ENCODE peak calls at places on chromosomes 3 and 15, in six cellular contexts. One of them, this sample, is unnamed.

GRCh38 chr3:10004506-10004905 is 17.9 kb upstream of the EMC3 start:
- DNase-seq in HepG2: no peak
- DNase-seq in endothelial cell of umbilical vein: no peak
- DNase-seq in A549: no peak
- DNase-seq in GM12878: no peak
- DNase-seq in K562: no peak
- DNase-seq in this sample: no peak

GRCh38 chr3:72482589-72483249 is 365.5 kb downstream of the SHQ1 start:
- DNase-seq in HepG2: no peak
- DNase-seq in endothelial cell of umbilical vein: peak
- DNase-seq in A549: peak
- DNase-seq in GM12878: peak
- DNase-seq in K562: no peak
- DNase-seq in this sample: peak

GRCh38 chr15:77024273-77025065 is 29.5 kb downstream of the PSTPIP1 start:
- DNase-seq in HepG2: peak
- DNase-seq in endothelial cell of umbilical vein: peak
- DNase-seq in A549: peak
- DNase-seq in GM12878: no peak
- DNase-seq in K562: peak
- DNase-seq in this sample: peak

GRCh38 chr15:49062900-49063299 is 16.7 kb upstream of the SECISBP2L start:
- DNase-seq in HepG2: no peak
- DNase-seq in endothelial cell of umbilical vein: no peak
- DNase-seq in A549: no peak
- DNase-seq in GM12878: no peak
- DNase-seq in K562: no peak
- DNase-seq in this sample: no peak

GRCh38 chr3:188947983-188948657 is 223.7 kb upstream of the TPRG1 start:
- DNase-seq in HepG2: no peak
- DNase-seq in endothelial cell of umbilical vein: peak
- DNase-seq in A549: peak
- DNase-seq in GM12878: no peak
- DNase-seq in K562: no peak
- DNase-seq in this sample: no peak

GRCh38 chr15:92117301-92117731 is 263.8 kb downstream of the SLCO3A1 start:
- DNase-seq in HepG2: no peak
- DNase-seq in endothelial cell of umbilical vein: no peak
- DNase-seq in A549: no peak
- DNase-seq in GM12878: no peak
- DNase-seq in K562: no peak
- DNase-seq in this sample: no peak

GRCh38 chr15:101029971-101030661 is 111.0 kb downstream of the LRRK1 start:
- DNase-seq in HepG2: no peak
- DNase-seq in endothelial cell of umbilical vein: no peak
- DNase-seq in A549: no peak
- DNase-seq in GM12878: no peak
- DNase-seq in K562: no peak
- DNase-seq in this sample: no peak

GRCh38 chr3:57068437-57069089 is 8.1 kb downstream of the SPATA12 start:
- DNase-seq in HepG2: no peak
- DNase-seq in endothelial cell of umbilical vein: peak
- DNase-seq in A549: peak
- DNase-seq in GM12878: peak
- DNase-seq in K562: peak
- DNase-seq in this sample: peak

GRCh38 chr3:186509423-186509822 is 34.8 kb downstream of the CRYGS start:
- DNase-seq in HepG2: no peak
- DNase-seq in endothelial cell of umbilical vein: no peak
- DNase-seq in A549: no peak
- DNase-seq in GM12878: no peak
- DNase-seq in K562: no peak
- DNase-seq in this sample: peak

DNA sequence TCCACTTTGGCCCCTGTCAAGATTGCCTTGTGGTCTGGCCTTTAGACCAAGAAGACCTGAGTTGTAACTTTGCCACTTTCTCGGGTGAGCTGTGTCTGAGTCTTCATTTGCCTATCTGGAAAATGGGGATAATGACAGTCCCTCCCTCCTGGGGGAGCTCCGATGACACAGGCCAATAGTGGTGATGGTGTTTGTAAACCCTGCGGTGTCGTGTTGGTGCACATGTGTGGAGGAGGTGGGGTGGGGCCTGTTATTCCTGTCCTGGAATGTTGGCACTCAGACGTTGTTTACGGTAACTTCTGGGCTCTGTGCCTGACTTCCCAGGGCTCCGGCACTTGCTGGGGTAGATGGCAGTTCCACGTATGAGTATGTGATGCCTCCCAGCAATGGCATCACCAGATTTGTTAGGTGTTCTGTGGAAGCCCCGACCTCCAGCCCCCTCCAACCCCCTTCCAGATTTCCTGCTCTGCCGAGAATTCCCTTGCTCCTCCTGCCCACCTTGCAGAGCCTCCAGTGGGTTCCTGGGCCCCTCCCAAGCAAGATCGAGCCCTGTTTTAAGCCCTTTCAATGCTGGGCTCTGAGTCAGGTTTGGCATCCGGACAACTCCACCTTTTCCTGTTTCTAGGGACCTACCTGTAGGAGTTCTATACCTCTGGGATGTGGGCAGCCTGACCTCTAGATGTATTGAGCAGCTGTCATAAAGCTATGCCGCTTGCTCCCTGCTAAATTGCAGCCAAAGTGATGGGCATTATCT is 31.4 kb downstream of the HRH1 start:
- DNase-seq in HepG2: no peak
- DNase-seq in endothelial cell of umbilical vein: peak
- DNase-seq in A549: peak
- DNase-seq in GM12878: no peak
- DNase-seq in K562: no peak
- DNase-seq in this sample: no peak
- TF ChIP-seq CTCF in HepG2: no peak
- TF ChIP-seq CTCF in endothelial cell of umbilical vein: no peak
- TF ChIP-seq CTCF in A549: peak
- TF ChIP-seq CTCF in GM12878: no peak
- TF ChIP-seq CTCF in K562: no peak
- TF ChIP-seq CTCF in this sample: no peak

DNA sequence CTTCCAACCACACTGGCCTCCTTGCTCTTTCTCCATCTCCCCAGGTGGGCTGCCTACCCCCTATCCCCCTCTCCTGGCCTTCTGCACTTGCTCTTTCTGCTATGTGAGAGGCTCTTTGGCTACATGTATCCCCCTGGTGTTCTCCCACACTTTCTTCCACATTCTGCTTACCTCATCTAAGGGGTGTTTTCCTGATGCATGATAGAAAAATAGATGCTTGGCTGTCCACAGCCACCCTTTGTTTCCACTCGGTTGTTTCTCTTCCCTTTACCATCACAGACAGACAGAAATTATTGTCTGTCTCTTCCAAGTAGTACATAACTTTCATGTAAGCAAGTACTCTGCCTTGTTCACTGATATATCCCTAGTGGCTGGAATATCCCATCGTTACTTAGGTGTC is 39.2 kb downstream of the MCTP2 start:
- DNase-seq in HepG2: no peak
- DNase-seq in endothelial cell of umbilical vein: no peak
- DNase-seq in A549: no peak
- DNase-seq in GM12878: no peak
- DNase-seq in K562: no peak
- DNase-seq in this sample: no peak
- TF ChIP-seq MYC in HepG2: no peak
- TF ChIP-seq MYC in endothelial cell of umbilical vein: no peak
- TF ChIP-seq MYC in A549: no peak
- TF ChIP-seq MYC in GM12878: no peak
- TF ChIP-seq MYC in K562: no peak
- TF ChIP-seq MYC in this sample: no peak

DNA sequence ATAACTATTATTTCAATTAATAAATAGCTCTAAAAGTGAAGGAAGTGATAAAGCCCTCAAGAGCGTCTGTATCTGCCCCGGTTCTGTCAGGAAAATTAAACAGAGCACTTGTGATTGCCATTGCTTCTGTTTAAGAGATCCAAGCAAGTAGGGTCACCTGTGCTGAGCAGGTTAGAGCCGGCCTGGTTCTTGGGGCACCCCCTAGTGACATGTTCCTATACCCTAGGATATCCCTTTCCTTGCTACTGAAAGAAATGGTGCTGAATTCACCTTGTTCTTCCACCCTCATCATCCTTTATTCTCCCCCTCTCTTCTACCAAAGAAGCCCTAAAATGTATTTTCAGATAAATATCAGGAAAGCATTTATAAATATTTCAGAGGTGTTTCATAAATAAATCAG is 323.5 kb downstream of the RORA start:
- DNase-seq in HepG2: no peak
- DNase-seq in endothelial cell of umbilical vein: no peak
- DNase-seq in A549: no peak
- DNase-seq in GM12878: no peak
- DNase-seq in K562: no peak
- DNase-seq in this sample: no peak
- TF ChIP-seq CTCF in HepG2: peak
- TF ChIP-seq CTCF in endothelial cell of umbilical vein: no peak
- TF ChIP-seq CTCF in A549: no peak
- TF ChIP-seq CTCF in GM12878: no peak
- TF ChIP-seq CTCF in K562: no peak
- TF ChIP-seq CTCF in this sample: no peak

GRCh38 chr15:39312984-39313383 is 267.9 kb upstream of the THBS1 start:
- DNase-seq in HepG2: peak
- DNase-seq in endothelial cell of umbilical vein: no peak
- DNase-seq in A549: no peak
- DNase-seq in GM12878: no peak
- DNase-seq in K562: no peak
- DNase-seq in this sample: peak
- TF ChIP-seq MYC in HepG2: no peak
- TF ChIP-seq MYC in endothelial cell of umbilical vein: no peak
- TF ChIP-seq MYC in A549: no peak
- TF ChIP-seq MYC in GM12878: no peak
- TF ChIP-seq MYC in K562: no peak
- TF ChIP-seq MYC in this sample: no peak

DNA sequence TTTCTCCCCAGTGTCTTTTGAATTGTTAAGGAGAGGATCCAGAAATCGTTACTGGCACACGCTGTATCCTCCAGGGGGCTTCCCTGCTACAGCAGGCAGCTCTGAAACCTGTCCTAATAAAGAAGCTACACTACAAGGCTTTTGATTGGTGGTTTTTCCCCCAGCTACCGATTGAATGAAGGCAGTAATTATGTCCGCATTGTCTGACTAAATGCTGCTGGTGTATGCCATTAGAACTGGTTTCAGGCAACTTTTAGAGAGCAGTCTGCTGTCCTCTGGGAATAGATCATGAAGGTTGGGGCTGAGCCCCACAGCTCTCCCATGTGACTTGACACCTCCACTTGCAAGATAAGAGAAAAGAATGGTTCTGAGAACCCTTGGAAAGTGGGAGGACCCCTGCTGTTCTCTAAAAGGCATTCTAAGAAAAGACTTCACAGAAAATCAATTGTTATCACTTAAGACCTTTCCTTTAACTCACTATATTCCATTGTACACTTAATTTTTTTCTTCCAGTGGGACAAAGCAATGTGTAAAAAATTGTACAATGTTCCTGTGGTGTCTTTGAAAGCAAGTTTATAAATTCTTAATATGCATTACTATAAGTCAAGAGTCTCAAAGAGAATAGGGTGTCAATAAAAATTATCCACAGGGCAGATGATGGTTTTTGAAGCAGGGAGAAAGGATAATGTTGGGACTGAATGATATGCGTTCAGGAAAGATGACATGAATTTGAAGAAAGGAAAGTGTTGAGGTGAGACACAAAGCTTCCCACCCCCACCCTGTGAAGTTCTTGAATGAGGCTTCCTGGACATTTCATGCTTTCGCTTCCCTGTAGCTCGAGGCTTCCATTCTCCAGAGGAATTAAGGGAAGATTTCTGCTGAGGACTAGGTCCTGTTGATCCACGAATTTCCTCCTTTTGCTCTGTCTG is 53.0 kb upstream of the DAZL start:
- DNase-seq in HepG2: no peak
- DNase-seq in endothelial cell of umbilical vein: no peak
- DNase-seq in A549: no peak
- DNase-seq in GM12878: no peak
- DNase-seq in K562: peak
- DNase-seq in this sample: peak
- TF ChIP-seq CTCF in HepG2: no peak
- TF ChIP-seq CTCF in endothelial cell of umbilical vein: no peak
- TF ChIP-seq CTCF in A549: no peak
- TF ChIP-seq CTCF in GM12878: no peak
- TF ChIP-seq CTCF in K562: no peak
- TF ChIP-seq CTCF in this sample: no peak